ENCODE peak calls at places on chromosomes 12 and 14, in eight cellular contexts. One of them, this sample, is unnamed.

GRCh38 chr14:77805703-77806102 is 5.8 kb downstream of the ADCK1 start:
- DNase-seq in AG10803: no peak
- DNase-seq in substantia nigra: no peak
- DNase-seq in GM12864: no peak
- DNase-seq in DMS153: no peak
- DNase-seq in NT2/D1: no peak
- DNase-seq in stimulated activated CD8-positive, alpha-beta memory T cell treated with anti-CD3 and anti-CD28 coated beads, Interleukin-15, amount 100 ng/mL, for 1 hour: no peak
- DNase-seq in SW480: no peak
- DNase-seq in this sample: no peak

GRCh38 chr12:89451876-89452275 is 72.7 kb downstream of the GALNT4 start:
- DNase-seq in substantia nigra: no peak
- DNase-seq in stimulated activated CD8-positive, alpha-beta memory T cell treated with anti-CD3 and anti-CD28 coated beads, Interleukin-15, amount 100 ng/mL, for 1 hour: no peak
- DNase-seq in GM12864: no peak
- DNase-seq in SW480: no peak
- DNase-seq in NT2/D1: peak
- DNase-seq in DMS153: no peak
- DNase-seq in AG10803: peak
- DNase-seq in this sample: no peak

GRCh38 chr14:52619692-52620091 is 67.1 kb downstream of the GPR137C start:
- DNase-seq in NT2/D1: no peak
- DNase-seq in DMS153: no peak
- DNase-seq in AG10803: no peak
- DNase-seq in SW480: no peak
- DNase-seq in GM12864: no peak
- DNase-seq in substantia nigra: no peak
- DNase-seq in stimulated activated CD8-positive, alpha-beta memory T cell treated with anti-CD3 and anti-CD28 coated beads, Interleukin-15, amount 100 ng/mL, for 1 hour: no peak
- DNase-seq in this sample: no peak

GRCh38 chr14:54444003-54444402 is 2.8 kb upstream of the CNIH1 start:
- DNase-seq in substantia nigra: no peak
- DNase-seq in AG10803: peak
- DNase-seq in NT2/D1: no peak
- DNase-seq in SW480: no peak
- DNase-seq in DMS153: no peak
- DNase-seq in GM12864: no peak
- DNase-seq in stimulated activated CD8-positive, alpha-beta memory T cell treated with anti-CD3 and anti-CD28 coated beads, Interleukin-15, amount 100 ng/mL, for 1 hour: no peak
- DNase-seq in this sample: no peak

GRCh38 chr12:131681257-131681620 is 29.7 kb upstream of the SFSWAP start:
- DNase-seq in SW480: no peak
- DNase-seq in AG10803: no peak
- DNase-seq in substantia nigra: no peak
- DNase-seq in NT2/D1: no peak
- DNase-seq in DMS153: no peak
- DNase-seq in GM12864: no peak
- DNase-seq in stimulated activated CD8-positive, alpha-beta memory T cell treated with anti-CD3 and anti-CD28 coated beads, Interleukin-15, amount 100 ng/mL, for 1 hour: no peak
- DNase-seq in this sample: no peak

GRCh38 chr12:12467222-12467621 is 95.4 kb downstream of the DUSP16 start:
- DNase-seq in AG10803: no peak
- DNase-seq in SW480: peak
- DNase-seq in GM12864: no peak
- DNase-seq in NT2/D1: no peak
- DNase-seq in substantia nigra: no peak
- DNase-seq in stimulated activated CD8-positive, alpha-beta memory T cell treated with anti-CD3 and anti-CD28 coated beads, Interleukin-15, amount 100 ng/mL, for 1 hour: no peak
- DNase-seq in DMS153: no peak
- DNase-seq in this sample: no peak

GRCh38 chr14:52797653-52798052 is 6.2 kb upstream of the GNPNAT1 start:
- DNase-seq in SW480: no peak
- DNase-seq in stimulated activated CD8-positive, alpha-beta memory T cell treated with anti-CD3 and anti-CD28 coated beads, Interleukin-15, amount 100 ng/mL, for 1 hour: no peak
- DNase-seq in AG10803: no peak
- DNase-seq in GM12864: no peak
- DNase-seq in substantia nigra: no peak
- DNase-seq in NT2/D1: no peak
- DNase-seq in DMS153: no peak
- DNase-seq in this sample: no peak

GRCh38 chr12:89140141-89140540 is 212.2 kb downstream of the DUSP6 start:
- DNase-seq in NT2/D1: no peak
- DNase-seq in GM12864: no peak
- DNase-seq in AG10803: no peak
- DNase-seq in SW480: no peak
- DNase-seq in stimulated activated CD8-positive, alpha-beta memory T cell treated with anti-CD3 and anti-CD28 coated beads, Interleukin-15, amount 100 ng/mL, for 1 hour: no peak
- DNase-seq in DMS153: no peak
- DNase-seq in substantia nigra: no peak
- DNase-seq in this sample: no peak

GRCh38 chr12:69204191-69204590 is 35.2 kb upstream of the CPSF6 start:
- DNase-seq in substantia nigra: no peak
- DNase-seq in NT2/D1: no peak
- DNase-seq in GM12864: no peak
- DNase-seq in SW480: no peak
- DNase-seq in AG10803: no peak
- DNase-seq in stimulated activated CD8-positive, alpha-beta memory T cell treated with anti-CD3 and anti-CD28 coated beads, Interleukin-15, amount 100 ng/mL, for 1 hour: no peak
- DNase-seq in DMS153: no peak
- DNase-seq in this sample: no peak

GRCh38 chr12:25347716-25348261 is 97.1 kb upstream of the KRAS start:
- DNase-seq in stimulated activated CD8-positive, alpha-beta memory T cell treated with anti-CD3 and anti-CD28 coated beads, Interleukin-15, amount 100 ng/mL, for 1 hour: no peak
- DNase-seq in SW480: no peak
- DNase-seq in AG10803: peak
- DNase-seq in DMS153: no peak
- DNase-seq in GM12864: no peak
- DNase-seq in NT2/D1: no peak
- DNase-seq in substantia nigra: no peak
- DNase-seq in this sample: no peak

GRCh38 chr14:72488551-72488950 is 405.4 kb downstream of the DPF3 start:
- DNase-seq in DMS153: no peak
- DNase-seq in substantia nigra: no peak
- DNase-seq in stimulated activated CD8-positive, alpha-beta memory T cell treated with anti-CD3 and anti-CD28 coated beads, Interleukin-15, amount 100 ng/mL, for 1 hour: no peak
- DNase-seq in SW480: no peak
- DNase-seq in AG10803: no peak
- DNase-seq in NT2/D1: no peak
- DNase-seq in GM12864: no peak
- DNase-seq in this sample: no peak

GRCh38 chr14:91872517-91873470 is 5.5 kb upstream of the TC2N start:
- DNase-seq in NT2/D1: no peak
- DNase-seq in GM12864: no peak
- DNase-seq in DMS153: peak
- DNase-seq in stimulated activated CD8-positive, alpha-beta memory T cell treated with anti-CD3 and anti-CD28 coated beads, Interleukin-15, amount 100 ng/mL, for 1 hour: peak
- DNase-seq in SW480: no peak
- DNase-seq in substantia nigra: no peak
- DNase-seq in AG10803: peak
- DNase-seq in this sample: no peak

GRCh38 chr14:38490273-38490672 is 234.4 kb upstream of the CLEC14A start:
- DNase-seq in DMS153: no peak
- DNase-seq in stimulated activated CD8-positive, alpha-beta memory T cell treated with anti-CD3 and anti-CD28 coated beads, Interleukin-15, amount 100 ng/mL, for 1 hour: no peak
- DNase-seq in SW480: no peak
- DNase-seq in GM12864: no peak
- DNase-seq in NT2/D1: no peak
- DNase-seq in AG10803: no peak
- DNase-seq in substantia nigra: no peak
- DNase-seq in this sample: no peak

GRCh38 chr12:92075425-92075891 is 70.2 kb downstream of the BTG1 start:
- DNase-seq in NT2/D1: no peak
- DNase-seq in SW480: no peak
- DNase-seq in GM12864: no peak
- DNase-seq in stimulated activated CD8-positive, alpha-beta memory T cell treated with anti-CD3 and anti-CD28 coated beads, Interleukin-15, amount 100 ng/mL, for 1 hour: no peak
- DNase-seq in DMS153: no peak
- DNase-seq in substantia nigra: no peak
- DNase-seq in AG10803: peak
- DNase-seq in this sample: no peak

GRCh38 chr12:75852143-75852542 is 179.4 kb downstream of the PHLDA1 start:
- DNase-seq in SW480: no peak
- DNase-seq in stimulated activated CD8-positive, alpha-beta memory T cell treated with anti-CD3 and anti-CD28 coated beads, Interleukin-15, amount 100 ng/mL, for 1 hour: no peak
- DNase-seq in NT2/D1: no peak
- DNase-seq in substantia nigra: no peak
- DNase-seq in GM12864: no peak
- DNase-seq in DMS153: peak
- DNase-seq in AG10803: peak
- DNase-seq in this sample: no peak

GRCh38 chr14:102370305-102370809 is 7.6 kb downstream of the TECPR2 start:
- DNase-seq in stimulated activated CD8-positive, alpha-beta memory T cell treated with anti-CD3 and anti-CD28 coated beads, Interleukin-15, amount 100 ng/mL, for 1 hour: no peak
- DNase-seq in AG10803: no peak
- DNase-seq in DMS153: no peak
- DNase-seq in substantia nigra: no peak
- DNase-seq in NT2/D1: no peak
- DNase-seq in SW480: no peak
- DNase-seq in GM12864: no peak
- DNase-seq in this sample: no peak

GRCh38 chr14:67622675-67623074 is 3.0 kb downstream of the ARG2 start:
- DNase-seq in DMS153: peak
- DNase-seq in GM12864: no peak
- DNase-seq in NT2/D1: no peak
- DNase-seq in stimulated activated CD8-positive, alpha-beta memory T cell treated with anti-CD3 and anti-CD28 coated beads, Interleukin-15, amount 100 ng/mL, for 1 hour: no peak
- DNase-seq in substantia nigra: no peak
- DNase-seq in AG10803: peak
- DNase-seq in SW480: peak
- DNase-seq in this sample: no peak

GRCh38 chr12:46049665-46050064 is 59.3 kb upstream of the SCAF11 start:
- DNase-seq in DMS153: no peak
- DNase-seq in NT2/D1: no peak
- DNase-seq in GM12864: no peak
- DNase-seq in SW480: no peak
- DNase-seq in AG10803: no peak
- DNase-seq in substantia nigra: no peak
- DNase-seq in stimulated activated CD8-positive, alpha-beta memory T cell treated with anti-CD3 and anti-CD28 coated beads, Interleukin-15, amount 100 ng/mL, for 1 hour: no peak
- DNase-seq in this sample: no peak

GRCh38 chr12:104471336-104471735 is 14.6 kb downstream of the CHST11 start:
- DNase-seq in DMS153: no peak
- DNase-seq in GM12864: no peak
- DNase-seq in stimulated activated CD8-positive, alpha-beta memory T cell treated with anti-CD3 and anti-CD28 coated beads, Interleukin-15, amount 100 ng/mL, for 1 hour: no peak
- DNase-seq in AG10803: no peak
- DNase-seq in substantia nigra: no peak
- DNase-seq in NT2/D1: no peak
- DNase-seq in SW480: no peak
- DNase-seq in this sample: no peak

This sample was measured in CMK.